ENCODE peak calls at places on chromosomes 16 and 17, in five cellular contexts. One of them, this sample, is unnamed.

GRCh38 chr17:32485261-32485955 is 1.4 kb upstream of the CDK5R1 start:
- DNase-seq in heart right ventricle: no peak
- DNase-seq in germinal center: no peak
- DNase-seq in Caco-2: no peak
- DNase-seq in Daoy: no peak
- DNase-seq in this sample: no peak

GRCh38 chr16:53172517-53172916 is 117.7 kb downstream of the CHD9 start:
- DNase-seq in germinal center: no peak
- DNase-seq in Daoy: no peak
- DNase-seq in heart right ventricle: no peak
- DNase-seq in Caco-2: no peak
- DNase-seq in this sample: no peak

GRCh38 chr17:35774499-35774898 is 13.8 kb downstream of the C17orf50 start:
- DNase-seq in germinal center: no peak
- DNase-seq in Daoy: peak
- DNase-seq in heart right ventricle: peak
- DNase-seq in Caco-2: no peak
- DNase-seq in this sample: no peak

GRCh38 chr17:21149626-21150025 is 22.9 kb downstream of the DHRS7B start:
- DNase-seq in germinal center: no peak
- DNase-seq in heart right ventricle: no peak
- DNase-seq in Caco-2: no peak
- DNase-seq in Daoy: no peak
- DNase-seq in this sample: no peak

GRCh38 chr16:31700530-31701388 is 172.8 kb upstream of the ZNF267 start:
- DNase-seq in Daoy: peak
- DNase-seq in germinal center: no peak
- DNase-seq in Caco-2: peak
- DNase-seq in heart right ventricle: peak
- DNase-seq in this sample: peak

GRCh38 chr16:65414284-65414984 is 292.6 kb upstream of the CDH11 start:
- DNase-seq in germinal center: no peak
- DNase-seq in Daoy: peak
- DNase-seq in heart right ventricle: no peak
- DNase-seq in Caco-2: no peak
- DNase-seq in this sample: no peak

GRCh38 chr17:17947966-17948365 is 24.2 kb downstream of the TOM1L2 start:
- DNase-seq in Daoy: no peak
- DNase-seq in Caco-2: no peak
- DNase-seq in germinal center: no peak
- DNase-seq in heart right ventricle: no peak
- DNase-seq in this sample: no peak

GRCh38 chr17:69175812-69176517 is 34.3 kb upstream of the ABCA6 start:
- DNase-seq in Daoy: peak
- DNase-seq in Caco-2: no peak
- DNase-seq in germinal center: no peak
- DNase-seq in heart right ventricle: no peak
- DNase-seq in this sample: no peak

GRCh38 chr16:740764-741505 is at the start of gene CIAO3:
- DNase-seq in Daoy: peak
- DNase-seq in Caco-2: peak
- DNase-seq in germinal center: peak
- DNase-seq in heart right ventricle: peak
- DNase-seq in this sample: peak

GRCh38 chr17:10420811-10421210 is 939 bp downstream of the MYH8 start:
- DNase-seq in Caco-2: no peak
- DNase-seq in germinal center: no peak
- DNase-seq in Daoy: no peak
- DNase-seq in heart right ventricle: no peak
- DNase-seq in this sample: no peak

GRCh38 chr16:57612494-57612893 is 15.9 kb upstream of the ADGRG1 start:
- DNase-seq in Daoy: no peak
- DNase-seq in germinal center: no peak
- DNase-seq in heart right ventricle: no peak
- DNase-seq in Caco-2: no peak
- DNase-seq in this sample: no peak

GRCh38 chr17:17472333-17472920 is 4.4 kb upstream of the MED9 start:
- DNase-seq in heart right ventricle: no peak
- DNase-seq in germinal center: no peak
- DNase-seq in Daoy: no peak
- DNase-seq in Caco-2: no peak
- DNase-seq in this sample: no peak

GRCh38 chr16:11254913-11255736 is 879 bp downstream of the SOCS1 start:
- DNase-seq in Caco-2: peak
- DNase-seq in heart right ventricle: peak
- DNase-seq in germinal center: peak
- DNase-seq in Daoy: peak
- DNase-seq in this sample: peak

GRCh38 chr17:81527591-81528383 is at the start of gene FSCN2:
- DNase-seq in Caco-2: no peak
- DNase-seq in heart right ventricle: peak
- DNase-seq in Daoy: no peak
- DNase-seq in germinal center: no peak
- DNase-seq in this sample: peak

GRCh38 chr17:47882247-47882646 is 13.8 kb upstream of the SP2 start:
- DNase-seq in heart right ventricle: no peak
- DNase-seq in Daoy: peak
- DNase-seq in Caco-2: no peak
- DNase-seq in germinal center: no peak
- DNase-seq in this sample: no peak

This sample was measured in Right ventricle myocardium inferior.